ENCODE peak calls at places on chromosomes 16 and 17, in nine cellular contexts. One of them, this sample, is unnamed.

GRCh38 chr17:61400058-61400785 is 579 bp downstream of the TBX2 start:
- DNase-seq in dorsolateral prefrontal cortex: no peak
- DNase-seq in lower leg skin: no peak
- DNase-seq in foreskin fibroblast: peak
- DNase-seq in GM12865: no peak
- DNase-seq in tibial nerve: no peak
- DNase-seq in HepG2: no peak
- DNase-seq in mammary epithelial cell: peak
- DNase-seq in AG09309: no peak
- DNase-seq in this sample: no peak

GRCh38 chr16:50291719-50292565 is 25.6 kb downstream of the ADCY7 start:
- DNase-seq in dorsolateral prefrontal cortex: no peak
- DNase-seq in lower leg skin: no peak
- DNase-seq in foreskin fibroblast: no peak
- DNase-seq in GM12865: no peak
- DNase-seq in tibial nerve: no peak
- DNase-seq in HepG2: peak
- DNase-seq in mammary epithelial cell: no peak
- DNase-seq in AG09309: no peak
- DNase-seq in this sample: no peak

GRCh38 chr17:49480833-49481615 is 14.1 kb upstream of the NGFR start:
- DNase-seq in dorsolateral prefrontal cortex: no peak
- DNase-seq in lower leg skin: no peak
- DNase-seq in foreskin fibroblast: no peak
- DNase-seq in GM12865: no peak
- DNase-seq in tibial nerve: no peak
- DNase-seq in HepG2: no peak
- DNase-seq in mammary epithelial cell: no peak
- DNase-seq in AG09309: no peak
- DNase-seq in this sample: no peak

GRCh38 chr17:47836601-47837000 is 4.5 kb downstream of the SCRN2 start:
- DNase-seq in dorsolateral prefrontal cortex: no peak
- DNase-seq in lower leg skin: no peak
- DNase-seq in foreskin fibroblast: no peak
- DNase-seq in GM12865: no peak
- DNase-seq in tibial nerve: no peak
- DNase-seq in HepG2: no peak
- DNase-seq in mammary epithelial cell: no peak
- DNase-seq in AG09309: no peak
- DNase-seq in this sample: no peak

GRCh38 chr16:65509172-65509571 is 387.3 kb upstream of the CDH11 start:
- DNase-seq in dorsolateral prefrontal cortex: no peak
- DNase-seq in lower leg skin: no peak
- DNase-seq in foreskin fibroblast: no peak
- DNase-seq in GM12865: no peak
- DNase-seq in tibial nerve: no peak
- DNase-seq in HepG2: no peak
- DNase-seq in mammary epithelial cell: peak
- DNase-seq in AG09309: peak
- DNase-seq in this sample: no peak

GRCh38 chr16:74290356-74290755 is 6.3 kb upstream of the PSMD7 start:
- DNase-seq in dorsolateral prefrontal cortex: no peak
- DNase-seq in lower leg skin: no peak
- DNase-seq in foreskin fibroblast: no peak
- DNase-seq in GM12865: no peak
- DNase-seq in tibial nerve: no peak
- DNase-seq in HepG2: no peak
- DNase-seq in mammary epithelial cell: no peak
- DNase-seq in AG09309: no peak
- DNase-seq in this sample: no peak

GRCh38 chr16:3924763-3925162 is 44.2 kb upstream of the CREBBP start:
- DNase-seq in dorsolateral prefrontal cortex: no peak
- DNase-seq in lower leg skin: no peak
- DNase-seq in foreskin fibroblast: no peak
- DNase-seq in GM12865: no peak
- DNase-seq in tibial nerve: no peak
- DNase-seq in HepG2: no peak
- DNase-seq in mammary epithelial cell: no peak
- DNase-seq in AG09309: no peak
- DNase-seq in this sample: no peak

GRCh38 chr16:4419402-4419801 is 3.0 kb upstream of the CORO7 start:
- DNase-seq in dorsolateral prefrontal cortex: no peak
- DNase-seq in lower leg skin: no peak
- DNase-seq in foreskin fibroblast: no peak
- DNase-seq in GM12865: no peak
- DNase-seq in tibial nerve: no peak
- DNase-seq in HepG2: no peak
- DNase-seq in mammary epithelial cell: no peak
- DNase-seq in AG09309: no peak
- DNase-seq in this sample: no peak

GRCh38 chr16:725041-725376 is 1.2 kb downstream of the CCDC78 start:
- DNase-seq in dorsolateral prefrontal cortex: no peak
- DNase-seq in lower leg skin: no peak
- DNase-seq in foreskin fibroblast: no peak
- DNase-seq in GM12865: no peak
- DNase-seq in tibial nerve: no peak
- DNase-seq in HepG2: no peak
- DNase-seq in mammary epithelial cell: no peak
- DNase-seq in AG09309: no peak
- DNase-seq in this sample: no peak

GRCh38 chr16:89505204-89506112 is 2.7 kb upstream of the SPG7 start:
- DNase-seq in dorsolateral prefrontal cortex: no peak
- DNase-seq in lower leg skin: peak
- DNase-seq in foreskin fibroblast: peak
- DNase-seq in GM12865: peak
- DNase-seq in tibial nerve: peak
- DNase-seq in HepG2: peak
- DNase-seq in mammary epithelial cell: peak
- DNase-seq in AG09309: no peak
- DNase-seq in this sample: peak

GRCh38 chr17:78357687-78358537 is 2.0 kb downstream of the SOCS3 start:
- DNase-seq in dorsolateral prefrontal cortex: no peak
- DNase-seq in lower leg skin: no peak
- DNase-seq in foreskin fibroblast: peak
- DNase-seq in GM12865: no peak
- DNase-seq in tibial nerve: no peak
- DNase-seq in HepG2: no peak
- DNase-seq in mammary epithelial cell: no peak
- DNase-seq in AG09309: no peak
- DNase-seq in this sample: no peak

GRCh38 chr17:78355045-78355641 is 4.7 kb downstream of the SOCS3 start:
- DNase-seq in dorsolateral prefrontal cortex: no peak
- DNase-seq in lower leg skin: no peak
- DNase-seq in foreskin fibroblast: no peak
- DNase-seq in GM12865: peak
- DNase-seq in tibial nerve: no peak
- DNase-seq in HepG2: peak
- DNase-seq in mammary epithelial cell: no peak
- DNase-seq in AG09309: no peak
- DNase-seq in this sample: no peak

GRCh38 chr17:78355701-78356100 is 4.2 kb downstream of the SOCS3 start:
- DNase-seq in dorsolateral prefrontal cortex: no peak
- DNase-seq in lower leg skin: no peak
- DNase-seq in foreskin fibroblast: no peak
- DNase-seq in GM12865: no peak
- DNase-seq in tibial nerve: no peak
- DNase-seq in HepG2: no peak
- DNase-seq in mammary epithelial cell: no peak
- DNase-seq in AG09309: no peak
- DNase-seq in this sample: no peak

GRCh38 chr17:78357177-78357586 is 2.7 kb downstream of the SOCS3 start:
- DNase-seq in dorsolateral prefrontal cortex: no peak
- DNase-seq in lower leg skin: no peak
- DNase-seq in foreskin fibroblast: peak
- DNase-seq in GM12865: no peak
- DNase-seq in tibial nerve: no peak
- DNase-seq in HepG2: no peak
- DNase-seq in mammary epithelial cell: no peak
- DNase-seq in AG09309: no peak
- DNase-seq in this sample: no peak

DNA sequence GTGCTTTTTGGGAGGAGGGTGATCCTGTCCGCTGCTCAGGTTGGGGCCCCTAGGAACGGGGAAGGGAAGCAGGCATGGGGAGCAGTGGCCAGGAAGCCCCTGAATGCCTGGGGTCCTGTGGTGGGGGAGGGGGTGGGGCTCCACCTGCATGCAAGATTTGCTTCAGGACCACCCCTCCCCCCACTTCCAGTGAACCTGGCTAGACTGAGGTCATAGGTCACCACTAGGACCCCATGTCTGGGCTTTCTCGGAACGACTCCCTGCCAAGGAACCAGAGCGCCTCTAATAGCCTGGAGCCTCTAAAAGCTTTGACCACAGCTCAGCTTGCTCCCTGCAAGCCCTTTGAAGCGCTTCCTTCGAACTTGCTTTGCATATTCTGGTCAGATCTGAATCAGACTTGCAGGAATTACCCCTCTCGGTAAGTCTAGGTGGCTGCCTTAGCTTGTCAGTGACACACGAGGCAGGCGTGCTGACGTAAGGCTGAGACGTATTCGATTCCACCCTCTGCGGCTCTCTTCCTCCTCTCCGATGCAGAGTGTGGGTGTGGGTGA is 3.6 kb downstream of the SOCS3 start:
- DNase-seq in dorsolateral prefrontal cortex: no peak
- DNase-seq in lower leg skin: no peak
- DNase-seq in foreskin fibroblast: peak
- DNase-seq in GM12865: peak
- DNase-seq in tibial nerve: no peak
- DNase-seq in HepG2: no peak
- DNase-seq in mammary epithelial cell: peak
- DNase-seq in AG09309: no peak
- DNase-seq in this sample: peak
- H3K4me3 ChIP-seq in dorsolateral prefrontal cortex: no peak
- H3K4me3 ChIP-seq in lower leg skin: no peak
- H3K4me3 ChIP-seq in foreskin fibroblast: peak
- H3K4me3 ChIP-seq in GM12865: peak
- H3K4me3 ChIP-seq in tibial nerve: no peak
- H3K4me3 ChIP-seq in HepG2: no peak
- H3K4me3 ChIP-seq in mammary epithelial cell: no peak
- H3K4me3 ChIP-seq in AG09309: peak
- H3K4me3 ChIP-seq in this sample: no peak

GRCh38 chr16:86515420-86515779 is 5.1 kb downstream of the FOXF1 start:
- DNase-seq in dorsolateral prefrontal cortex: no peak
- DNase-seq in lower leg skin: no peak
- DNase-seq in foreskin fibroblast: no peak
- DNase-seq in GM12865: no peak
- DNase-seq in tibial nerve: no peak
- DNase-seq in HepG2: no peak
- DNase-seq in mammary epithelial cell: no peak
- DNase-seq in AG09309: no peak
- DNase-seq in this sample: no peak

GRCh38 chr16:86517033-86517432 is 6.7 kb downstream of the FOXF1 start:
- DNase-seq in dorsolateral prefrontal cortex: no peak
- DNase-seq in lower leg skin: no peak
- DNase-seq in foreskin fibroblast: no peak
- DNase-seq in GM12865: no peak
- DNase-seq in tibial nerve: no peak
- DNase-seq in HepG2: no peak
- DNase-seq in mammary epithelial cell: no peak
- DNase-seq in AG09309: no peak
- DNase-seq in this sample: no peak

GRCh38 chr16:86517652-86518258 is 7.4 kb downstream of the FOXF1 start:
- DNase-seq in dorsolateral prefrontal cortex: peak
- DNase-seq in lower leg skin: peak
- DNase-seq in foreskin fibroblast: peak
- DNase-seq in GM12865: peak
- DNase-seq in tibial nerve: peak
- DNase-seq in HepG2: peak
- DNase-seq in mammary epithelial cell: peak
- DNase-seq in AG09309: no peak
- DNase-seq in this sample: peak

GRCh38 chr16:86515780-86516617 is 5.7 kb downstream of the FOXF1 start:
- DNase-seq in dorsolateral prefrontal cortex: no peak
- DNase-seq in lower leg skin: no peak
- DNase-seq in foreskin fibroblast: peak
- DNase-seq in GM12865: no peak
- DNase-seq in tibial nerve: no peak
- DNase-seq in HepG2: no peak
- DNase-seq in mammary epithelial cell: no peak
- DNase-seq in AG09309: no peak
- DNase-seq in this sample: no peak

DNA sequence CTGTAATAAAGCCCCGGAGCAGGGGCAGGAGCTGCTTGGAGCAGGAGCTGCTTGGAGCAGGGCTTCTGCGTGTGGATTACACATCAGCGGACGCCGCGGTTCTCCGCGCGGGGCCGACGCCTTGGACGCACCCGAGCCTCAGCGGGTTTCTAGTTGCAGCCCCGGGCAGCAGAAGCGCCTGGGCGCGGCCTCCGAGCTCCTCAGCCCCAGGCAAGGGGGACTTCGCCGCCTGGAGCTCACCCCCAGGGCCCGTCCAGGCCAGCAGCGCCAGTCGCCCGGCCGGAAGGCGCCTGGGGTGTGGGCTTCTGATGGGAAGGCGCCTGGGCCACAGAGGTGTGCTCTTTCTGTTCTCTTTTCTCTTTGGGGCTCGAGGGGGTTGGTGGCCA is 6.3 kb downstream of the FOXF1 start:
- DNase-seq in dorsolateral prefrontal cortex: no peak
- DNase-seq in lower leg skin: no peak
- DNase-seq in foreskin fibroblast: peak
- DNase-seq in GM12865: no peak
- DNase-seq in tibial nerve: no peak
- DNase-seq in HepG2: no peak
- DNase-seq in mammary epithelial cell: no peak
- DNase-seq in AG09309: no peak
- DNase-seq in this sample: no peak
- H3K4me3 ChIP-seq in dorsolateral prefrontal cortex: no peak
- H3K4me3 ChIP-seq in lower leg skin: no peak
- H3K4me3 ChIP-seq in foreskin fibroblast: no peak
- H3K4me3 ChIP-seq in GM12865: no peak
- H3K4me3 ChIP-seq in tibial nerve: no peak
- H3K4me3 ChIP-seq in HepG2: no peak
- H3K4me3 ChIP-seq in mammary epithelial cell: no peak
- H3K4me3 ChIP-seq in AG09309: no peak
- H3K4me3 ChIP-seq in this sample: no peak

GRCh38 chr17:78272181-78272913 is 40.9 kb downstream of the TMEM235 start:
- DNase-seq in dorsolateral prefrontal cortex: no peak
- DNase-seq in lower leg skin: peak
- DNase-seq in foreskin fibroblast: no peak
- DNase-seq in GM12865: peak
- DNase-seq in tibial nerve: no peak
- DNase-seq in HepG2: no peak
- DNase-seq in mammary epithelial cell: peak
- DNase-seq in AG09309: no peak
- DNase-seq in this sample: no peak
- H3K4me3 ChIP-seq in dorsolateral prefrontal cortex: no peak
- H3K4me3 ChIP-seq in lower leg skin: no peak
- H3K4me3 ChIP-seq in foreskin fibroblast: no peak
- H3K4me3 ChIP-seq in GM12865: no peak
- H3K4me3 ChIP-seq in tibial nerve: no peak
- H3K4me3 ChIP-seq in HepG2: no peak
- H3K4me3 ChIP-seq in mammary epithelial cell: no peak
- H3K4me3 ChIP-seq in AG09309: no peak
- H3K4me3 ChIP-seq in this sample: no peak

DNA sequence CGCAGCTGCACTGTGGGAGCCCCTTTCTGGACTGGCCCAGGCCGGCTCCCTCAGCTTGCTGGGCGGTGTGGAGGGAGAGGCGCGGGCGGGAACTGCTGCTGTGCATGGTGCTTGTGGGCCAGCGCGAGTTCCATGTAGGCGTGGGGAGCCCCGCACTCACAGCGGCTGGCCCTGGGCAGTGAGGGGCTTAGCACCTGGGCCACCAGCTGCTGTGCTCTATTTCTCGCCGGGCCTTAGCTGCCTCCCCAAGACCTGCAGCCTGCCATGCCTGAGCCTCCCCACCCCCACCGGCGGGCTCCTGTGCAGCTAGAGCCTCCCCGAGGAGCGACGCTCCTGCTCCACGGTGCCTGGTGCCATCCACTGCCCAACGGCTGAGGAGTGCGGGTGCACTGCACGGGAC is 1.7 kb downstream of the MTHFSD start:
- DNase-seq in dorsolateral prefrontal cortex: no peak
- DNase-seq in lower leg skin: no peak
- DNase-seq in foreskin fibroblast: no peak
- DNase-seq in GM12865: no peak
- DNase-seq in tibial nerve: no peak
- DNase-seq in HepG2: no peak
- DNase-seq in mammary epithelial cell: no peak
- DNase-seq in AG09309: no peak
- DNase-seq in this sample: no peak
- H3K4me3 ChIP-seq in dorsolateral prefrontal cortex: no peak
- H3K4me3 ChIP-seq in lower leg skin: no peak
- H3K4me3 ChIP-seq in foreskin fibroblast: no peak
- H3K4me3 ChIP-seq in GM12865: no peak
- H3K4me3 ChIP-seq in tibial nerve: no peak
- H3K4me3 ChIP-seq in HepG2: no peak
- H3K4me3 ChIP-seq in mammary epithelial cell: no peak
- H3K4me3 ChIP-seq in AG09309: no peak
- H3K4me3 ChIP-seq in this sample: peak

This sample was measured in DND-41.